ENCODE peak calls at places on chromosomes 12 and 14, in eight cellular contexts. One of them, this sample, is unnamed.

GRCh38 chr14:65478596-65478995 is 66.1 kb downstream of the FUT8 start:
- DNase-seq in RPMI7951: peak
- DNase-seq in nephron progenitor cell: no peak
- DNase-seq in CD4-positive, alpha-beta memory T cell: peak
- DNase-seq in HEK293T: no peak
- DNase-seq in GOT3: no peak
- DNase-seq in lung: no peak
- DNase-seq in esophagus squamous epithelium: no peak
- DNase-seq in this sample: no peak

GRCh38 chr12:53994691-53995310 is 5.2 kb upstream of the HOXC9 start:
- DNase-seq in RPMI7951: no peak
- DNase-seq in nephron progenitor cell: peak
- DNase-seq in CD4-positive, alpha-beta memory T cell: no peak
- DNase-seq in HEK293T: no peak
- DNase-seq in GOT3: no peak
- DNase-seq in lung: no peak
- DNase-seq in esophagus squamous epithelium: no peak
- DNase-seq in this sample: no peak

GRCh38 chr12:125357561-125357960 is 292.3 kb downstream of the AACS start:
- DNase-seq in RPMI7951: no peak
- DNase-seq in nephron progenitor cell: no peak
- DNase-seq in CD4-positive, alpha-beta memory T cell: no peak
- DNase-seq in HEK293T: no peak
- DNase-seq in GOT3: no peak
- DNase-seq in lung: no peak
- DNase-seq in esophagus squamous epithelium: no peak
- DNase-seq in this sample: no peak

GRCh38 chr14:56379956-56380355 is 199.6 kb upstream of the TMEM260 start:
- DNase-seq in RPMI7951: no peak
- DNase-seq in nephron progenitor cell: no peak
- DNase-seq in CD4-positive, alpha-beta memory T cell: no peak
- DNase-seq in HEK293T: no peak
- DNase-seq in GOT3: no peak
- DNase-seq in lung: no peak
- DNase-seq in esophagus squamous epithelium: no peak
- DNase-seq in this sample: no peak

GRCh38 chr12:108879615-108880254 is at the start of gene DAO:
- DNase-seq in RPMI7951: no peak
- DNase-seq in nephron progenitor cell: no peak
- DNase-seq in CD4-positive, alpha-beta memory T cell: no peak
- DNase-seq in HEK293T: no peak
- DNase-seq in GOT3: no peak
- DNase-seq in lung: no peak
- DNase-seq in esophagus squamous epithelium: no peak
- DNase-seq in this sample: no peak

GRCh38 chr12:110224379-110225304 is 56.4 kb upstream of the ATP2A2 start:
- DNase-seq in RPMI7951: peak
- DNase-seq in nephron progenitor cell: no peak
- DNase-seq in CD4-positive, alpha-beta memory T cell: no peak
- DNase-seq in HEK293T: no peak
- DNase-seq in GOT3: no peak
- DNase-seq in lung: no peak
- DNase-seq in esophagus squamous epithelium: no peak
- DNase-seq in this sample: peak

GRCh38 chr14:95040723-95041476 is 116.4 kb downstream of the DICER1 start:
- DNase-seq in RPMI7951: no peak
- DNase-seq in nephron progenitor cell: no peak
- DNase-seq in CD4-positive, alpha-beta memory T cell: no peak
- DNase-seq in HEK293T: no peak
- DNase-seq in GOT3: no peak
- DNase-seq in lung: peak
- DNase-seq in esophagus squamous epithelium: no peak
- DNase-seq in this sample: no peak

GRCh38 chr12:117026343-117026742 is 72.9 kb downstream of the TESC start:
- DNase-seq in RPMI7951: no peak
- DNase-seq in nephron progenitor cell: no peak
- DNase-seq in CD4-positive, alpha-beta memory T cell: no peak
- DNase-seq in HEK293T: no peak
- DNase-seq in GOT3: no peak
- DNase-seq in lung: no peak
- DNase-seq in esophagus squamous epithelium: no peak
- DNase-seq in this sample: no peak

GRCh38 chr14:55350461-55350860 is 61.2 kb downstream of the ATG14 start:
- DNase-seq in RPMI7951: no peak
- DNase-seq in nephron progenitor cell: no peak
- DNase-seq in CD4-positive, alpha-beta memory T cell: no peak
- DNase-seq in HEK293T: no peak
- DNase-seq in GOT3: no peak
- DNase-seq in lung: no peak
- DNase-seq in esophagus squamous epithelium: no peak
- DNase-seq in this sample: no peak

This sample was measured in NCI-H526 treated with DMSO at 0.1 percent for 48 hours.